ENCODE peak calls at places on chromosomes 2 and 18, in ten cellular contexts. Z is body of pancreas; B is Daoy; A is stimulated activated CD4-positive, alpha-beta T cell treated with anti-CD3 and anti-CD28 coated beads, Interleukin-12 subunit alpha, Interleukin-12 subunit beta, amount 100 ng/mL, for 48 hours; E is brain microvascular endothelial cell; T is iPS-NIHi11; U is RWPE1; I is COR-L47; N is T-helper 17 cell; F is GM12878. V is an unnamed sample.

GRCh38 chr2:112032615-112033457 is 22.2 kb upstream of the TMEM87B start:
- DNase-seq in A (no peak), Z (no peak), F (no peak), B (peak; percentile 62), E (peak; percentile 73), U (peak; percentile 69), N (no peak), T (no peak), I (no peak), V (no peak)

GRCh38 chr2:28333606-28334526 is 58.8 kb upstream of the FOSL2 start:
- DNase-seq in A (no peak), U (no peak), E (no peak), Z (no peak), N (no peak), F (no peak), T (no peak), B (no peak), I (no peak), V (no peak)

GRCh38 chr18:9690418-9691178 is 17.5 kb upstream of the RAB31 start:
- DNase-seq in B (no peak), F (no peak), A (no peak), T (no peak), I (no peak), U (no peak), E (no peak), N (no peak), Z (no peak), V (no peak)

GRCh38 chr2:231348703-231349373 is 46.7 kb upstream of the B3GNT7 start:
- DNase-seq in T (no peak), B (no peak), I (no peak), U (no peak), N (no peak), F (no peak), E (no peak), A (no peak), Z (no peak), V (no peak)

GRCh38 chr2:207416936-207417718 is 112.6 kb upstream of the CREB1 start:
- DNase-seq in Z (no peak), T (no peak), F (no peak), E (peak; percentile 47), U (no peak), B (peak; percentile 75), N (no peak), A (no peak), I (no peak), V (no peak)

GRCh38 chr2:190180313-190181065 is 118.0 kb upstream of the MSTN start:
- DNase-seq in Z (peak; percentile 81), E (no peak), U (peak; percentile 15), A (no peak), F (no peak), N (peak; percentile 11), B (peak; percentile 57), T (peak; percentile 86), I (peak; percentile 19), V (peak; percentile 86)

GRCh38 chr2:235418918-235419317 is 74.9 kb upstream of the AGAP1 start:
- DNase-seq in T (no peak), Z (no peak), B (no peak), U (no peak), N (no peak), I (no peak), A (no peak), F (no peak), E (no peak), V (no peak)

GRCh38 chr2:118644190-118644589 is 203.3 kb downstream of the EN1 start:
- DNase-seq in E (no peak), U (no peak), Z (no peak), I (no peak), A (no peak), T (no peak), N (no peak), F (no peak), B (no peak), V (no peak)

GRCh38 chr2:7356909-7357584 is 439.8 kb downstream of the RNF144A start:
- DNase-seq in F (no peak), N (no peak), U (no peak), I (peak; percentile 47), A (no peak), Z (peak; percentile 91), E (no peak), B (no peak), T (no peak), V (no peak)

GRCh38 chr2:165008916-165009315 is 53.6 kb upstream of the SLC38A11 start:
- DNase-seq in B (no peak), T (no peak), A (no peak), U (peak; percentile 90), N (no peak), I (no peak), Z (no peak), F (no peak), E (no peak), V (no peak)

GRCh38 chr2:176689711-176690110 is 420.5 kb downstream of the MTX2 start:
- DNase-seq in F (no peak), A (no peak), U (no peak), N (no peak), B (no peak), Z (no peak), T (no peak), I (no peak), E (no peak), V (no peak)

GRCh38 chr2:148487439-148487838 is 157.1 kb upstream of the EPC2 start:
- DNase-seq in Z (no peak), T (no peak), I (no peak), N (no peak), U (no peak), B (no peak), F (no peak), E (no peak), A (no peak), V (no peak)

GRCh38 chr2:119672161-119672862 is 6.7 kb upstream of the TMEM177 start:
- DNase-seq in I (no peak), E (no peak), U (no peak), A (no peak), B (no peak), F (no peak), Z (no peak), T (no peak), N (no peak), V (no peak)

GRCh38 chr2:109108740-109109139 is 20.3 kb upstream of the SH3RF3 start:
- DNase-seq in Z (no peak), T (no peak), A (no peak), B (no peak), I (no peak), F (no peak), E (no peak), U (no peak), N (no peak), V (no peak)

V was measured in WERI-Rb-1.